ENCODE peak calls at places on chromosomes 6 and 20, in five cellular contexts. K, S, L, B and N are unnamed samples.

GRCh38 chr6:20212392-20213111 is at the start of gene MBOAT1:
- DNase-seq in L (peak; percentile 66), K (no peak), S (peak; percentile 93), B (peak; percentile 91), N (peak; percentile 93)

GRCh38 chr20:11453430-11453829 is 464.3 kb upstream of the BTBD3 start:
- DNase-seq in L (no peak), K (no peak), S (no peak), B (no peak), N (no peak)

GRCh38 chr20:52675414-52675813 is 296.7 kb upstream of the TSHZ2 start:
- DNase-seq in L (no peak), S (no peak), B (no peak), K (no peak), N (no peak)

GRCh38 chr6:105780146-105780860 is 305.8 kb upstream of the PRDM1 start:
- DNase-seq in K (no peak), B (no peak), L (no peak), S (no peak), N (no peak)

GRCh38 chr6:166692723-166693302 is 65.8 kb upstream of the RPS6KA2 start:
- DNase-seq in B (no peak), K (no peak), S (no peak), L (no peak), N (no peak)

GRCh38 chr6:41284726-41285125 is 1.8 kb downstream of the TREM1 start:
- DNase-seq in B (no peak), K (peak; percentile 35), L (no peak), S (no peak), N (no peak)

GRCh38 chr6:139920027-139920851 is 545.8 kb upstream of the CITED2 start:
- DNase-seq in S (no peak), B (no peak), L (no peak), K (no peak), N (no peak)

GRCh38 chr6:100457251-100457990 is 7.3 kb downstream of the SIM1 start:
- DNase-seq in K (peak; percentile 77), L (no peak), B (no peak), S (no peak), N (no peak)

GRCh38 chr6:17705428-17705777 is 1.3 kb downstream of the NUP153 start:
- DNase-seq in B (peak; percentile 55), S (peak; percentile 64), L (no peak), K (no peak), N (peak; percentile 65)

GRCh38 chr6:163443985-163444553 is 29.6 kb downstream of the QKI start:
- DNase-seq in S (no peak), K (no peak), B (no peak), L (no peak), N (no peak)

GRCh38 chr20:40568200-40568599 is 120.8 kb downstream of the MAFB start:
- DNase-seq in B (no peak), K (no peak), S (no peak), L (no peak), N (no peak)

GRCh38 chr6:38588631-38589366 is 50.9 kb downstream of the BTBD9 start:
- DNase-seq in K (no peak), B (no peak), S (no peak), L (no peak), N (no peak)

GRCh38 chr6:47308674-47309325 is 905 bp downstream of the TNFRSF21 start:
- DNase-seq in L (no peak), K (peak; percentile 77), B (peak; percentile 19), S (peak; percentile 15), N (peak; percentile 22)

GRCh38 chr20:24718696-24719095 is 230.4 kb upstream of the CST7 start:
- DNase-seq in S (no peak), B (no peak), K (peak; percentile 34), L (no peak), N (no peak)

DNA sequence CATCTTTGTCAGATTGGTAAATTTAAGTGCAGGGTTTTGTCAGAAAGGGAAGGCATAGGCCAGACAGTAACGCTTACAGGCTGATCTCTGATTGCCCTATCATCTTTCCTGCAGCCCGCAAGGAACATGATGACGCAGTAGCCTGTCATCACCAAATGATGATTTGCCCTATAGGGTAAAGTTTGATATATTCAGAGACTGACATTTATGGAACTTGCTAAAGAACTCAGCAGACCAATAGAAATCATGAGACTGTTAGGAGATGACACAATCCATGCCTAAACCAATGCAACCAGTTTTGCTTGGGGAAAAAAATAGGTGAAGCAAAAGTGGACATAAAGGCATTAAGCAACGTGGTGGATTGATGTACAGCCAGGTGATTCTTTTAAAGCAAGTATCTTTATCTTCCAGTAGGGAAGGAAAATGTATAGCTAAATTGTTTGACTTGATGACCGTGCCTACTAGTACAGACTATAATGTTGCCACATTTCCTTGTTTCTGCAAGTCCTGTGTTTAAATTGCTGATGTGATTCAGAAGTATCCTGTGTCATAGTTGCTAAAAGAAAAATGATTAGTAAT is 2.4 kb downstream of the NUS1 start:
- DNase-seq in K (no peak), B (no peak), S (no peak), L (no peak), N (no peak)
- H3K4me3 ChIP-seq in K (peak overlapping the region; percentile 73), B (no peak overlapping the region), S (peak overlapping the region; percentile 84), L (no peak overlapping the region), N (no peak overlapping the region)

GRCh38 chr20:62393266-62393665 is 6.4 kb downstream of the RPS21 start:
- DNase-seq in K (no peak), B (no peak), L (no peak), S (no peak), N (no peak)

GRCh38 chr20:62390306-62391164 is 3.6 kb downstream of the RPS21 start:
- DNase-seq in S (no peak), B (no peak), L (no peak), K (no peak), N (no peak)

GRCh38 chr20:62392621-62393164 is 5.8 kb downstream of the RPS21 start:
- DNase-seq in L (no peak), S (no peak), B (no peak), K (no peak), N (no peak)

GRCh38 chr20:62391165-62392076 is 4.5 kb downstream of the RPS21 start:
- DNase-seq in S (no peak), L (no peak), B (no peak), K (no peak), N (no peak)

GRCh38 chr20:62392077-62392418 is 5.1 kb downstream of the RPS21 start:
- DNase-seq in S (no peak), L (no peak), K (no peak), B (no peak), N (no peak)
- H3K36me3 ChIP-seq in S (peaks cover 47% of the 10 kb centered on the region), L (no peaks in the 10 kb centered on the region), K (peaks cover 20% of the 10 kb centered on the region), B (no peaks in the 10 kb centered on the region), N (peaks cover 22% of the 10 kb centered on the region)

DNA sequence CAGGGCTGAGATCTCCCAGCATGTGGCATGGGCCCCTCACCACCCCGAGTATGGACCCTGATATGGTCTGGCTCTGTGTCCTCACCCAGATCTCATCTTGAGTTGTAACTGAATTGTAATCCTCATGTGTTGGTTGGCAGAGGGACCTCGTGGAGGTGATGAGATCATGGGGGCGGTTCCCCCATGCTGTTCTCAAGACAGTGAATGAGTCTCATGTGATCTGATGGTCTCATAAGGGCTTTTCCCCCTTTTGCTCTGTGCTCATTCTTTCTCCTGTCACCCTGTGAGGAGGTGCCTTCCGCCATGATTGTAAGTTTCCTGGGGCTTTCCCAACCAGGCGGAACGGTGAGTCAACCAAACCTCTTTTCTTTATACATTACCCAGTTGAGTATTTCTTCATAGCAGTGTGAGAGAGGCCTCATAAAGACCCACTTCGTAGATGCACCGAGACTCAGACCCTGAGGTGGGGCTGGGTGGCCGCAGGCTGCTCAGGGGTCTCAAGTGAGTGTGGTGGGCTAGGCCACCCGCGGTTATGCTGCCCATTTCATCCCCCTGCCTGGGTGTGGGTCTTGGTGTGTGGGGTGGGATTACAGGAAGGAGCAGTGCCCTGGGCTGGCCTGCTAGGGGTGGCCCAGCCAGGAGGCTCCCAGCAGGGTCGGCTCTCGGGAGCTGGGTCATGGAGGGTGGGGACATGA is 26.2 kb upstream of the GATA5 start:
- DNase-seq in B (no peak), S (no peak), L (no peak), K (no peak), N (no peak)
- TF ChIP-seq POLR2A in B (no peak), S (no peak), L (no peak), K (no peak), N (no peak)

DNA sequence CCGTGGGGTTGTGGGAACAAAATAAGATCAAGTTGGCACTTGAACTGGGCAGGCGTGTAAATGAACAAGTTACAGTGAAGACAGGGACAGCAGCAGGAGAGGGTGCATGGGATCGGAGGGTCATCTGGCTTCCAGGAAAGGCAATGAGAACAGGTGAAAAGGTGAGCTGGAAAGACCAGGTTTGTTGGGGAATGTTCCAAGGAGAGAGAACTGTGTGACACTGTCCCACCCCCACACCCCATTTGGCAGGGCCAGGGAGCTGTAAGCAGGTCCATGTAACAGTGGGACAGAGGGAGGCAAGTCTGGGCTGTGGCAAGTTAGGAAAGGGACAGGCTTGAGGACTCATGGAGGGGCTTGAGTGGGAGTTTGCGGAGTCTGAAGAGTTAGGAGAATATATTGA is 761 bp downstream of the SGK2 start:
- DNase-seq in B (no peak), S (no peak), K (no peak), L (no peak), N (no peak)
- H3K4me3 ChIP-seq in B (no peak overlapping the region), S (no peak overlapping the region), K (no peak overlapping the region), L (peak overlapping the region; percentile 48), N (no peak overlapping the region)

GRCh38 chr6:14085176-14085787 is 32.3 kb upstream of the CD83 start:
- DNase-seq in K (no peak), L (no peak), S (no peak), B (no peak), N (no peak)
- H3K36me3 ChIP-seq in K (no peaks in the 10 kb centered on the region), L (no peaks in the 10 kb centered on the region), S (no peaks in the 10 kb centered on the region), B (no peaks in the 10 kb centered on the region), N (no peaks in the 10 kb centered on the region)

DNA sequence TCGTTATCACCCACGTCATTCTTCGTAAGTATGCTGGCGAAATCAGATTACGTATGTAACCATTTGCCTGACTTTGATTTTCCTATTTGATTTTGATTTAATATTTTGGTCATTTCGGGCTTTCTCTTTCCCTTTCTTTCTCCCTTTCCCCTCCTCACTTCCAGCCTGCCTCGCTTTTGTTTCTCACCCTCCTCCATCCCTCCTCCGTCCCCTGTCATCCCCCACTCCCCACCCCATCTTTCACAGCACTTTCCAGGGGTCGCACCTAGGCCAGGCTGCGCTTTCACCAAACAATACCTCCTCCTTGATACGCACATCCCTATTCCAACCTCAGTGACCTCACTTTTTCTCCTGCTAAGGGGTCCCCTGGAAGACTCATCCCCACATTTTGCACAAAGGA is 194.6 kb upstream of the SNX9 start:
- DNase-seq in S (no peak), L (no peak), K (no peak), B (no peak), N (no peak)
- TF ChIP-seq POLR2A in S (no peak), L (no peak), K (no peak), B (no peak), N (no peak)

GRCh38 chr6:108294297-108294786 is 512 bp upstream of the AFG1L start:
- DNase-seq in K (no peak), L (no peak), B (no peak), S (no peak), N (no peak)

GRCh38 chr6:108294787-108295625 is at the start of gene AFG1L:
- DNase-seq in K (peak; percentile 94), S (peak; percentile 96), B (peak; percentile 91), L (peak; percentile 91), N (peak; percentile 96)

GRCh38 chr6:108295676-108296075 is 822 bp downstream of the AFG1L start:
- DNase-seq in L (no peak), K (no peak), B (no peak), S (no peak), N (no peak)

GRCh38 chr6:108288742-108289141 is 6.1 kb upstream of the AFG1L start:
- DNase-seq in K (peak; percentile 16), S (no peak), B (no peak), L (no peak), N (no peak)

GRCh38 chr6:108293527-108294296 is 1.1 kb upstream of the AFG1L start:
- DNase-seq in S (no peak), L (no peak), B (peak; percentile 33), K (peak; percentile 48), N (no peak)
- H3K4me3 ChIP-seq in S (peak overlapping the region; percentile 82), L (peak overlapping the region; percentile 76), B (no peak overlapping the region), K (peak overlapping the region; percentile 87), N (peak overlapping the region; percentile 77)